ENCODE peak calls at places on chromosomes 12 and 14, in six cellular contexts. E is A549, Q is IMR-90, D is GM12878, T is K562, A is HepG2. J is an unnamed sample.

GRCh38 chr12:21416611-21417121 is 20.8 kb upstream of the PYROXD1 start:
- DNase-seq in A (peak), T (no peak), Q (peak), E (no peak), D (no peak), J (no peak)

GRCh38 chr12:113072136-113072535 is 15.6 kb downstream of the DTX1 start:
- DNase-seq in D (no peak), A (peak), E (no peak), T (no peak), Q (no peak), J (no peak)

GRCh38 chr12:125633686-125634085 is 568.5 kb downstream of the AACS start:
- DNase-seq in D (no peak), A (no peak), E (no peak), Q (no peak), T (no peak), J (no peak)

GRCh38 chr14:93219103-93219726 is 12.2 kb downstream of the UBR7 start:
- DNase-seq in Q (peak), A (peak), D (no peak), T (no peak), E (peak), J (peak)

GRCh38 chr12:104219361-104219892 is 3.8 kb downstream of the TXNRD1 start:
- DNase-seq in A (peak), T (no peak), E (peak), D (no peak), Q (peak), J (no peak)

GRCh38 chr12:52050116-52050770 is 999 bp upstream of the NR4A1 start:
- DNase-seq in T (no peak), E (no peak), D (no peak), A (no peak), Q (peak), J (no peak)

GRCh38 chr12:16612647-16613046 is 6.7 kb upstream of the LMO3 start:
- DNase-seq in T (no peak), A (no peak), E (no peak), Q (peak), D (no peak), J (no peak)

GRCh38 chr12:109432842-109433304 is 44.2 kb downstream of the KCTD10 start:
- DNase-seq in T (peak), Q (peak), D (no peak), A (peak), E (peak), J (peak)

GRCh38 chr12:124390442-124391116 is 95.7 kb downstream of the RFLNA start:
- DNase-seq in D (peak), E (peak), A (no peak), Q (peak), T (no peak), J (no peak)

GRCh38 chr12:89349814-89350213 is 2.5 kb downstream of the DUSP6 start:
- DNase-seq in T (no peak), Q (peak), E (no peak), A (no peak), D (no peak), J (no peak)

GRCh38 chr14:89473979-89474378 is 56.9 kb upstream of the FOXN3 start:
- DNase-seq in A (no peak), T (no peak), E (no peak), D (no peak), Q (peak), J (no peak)

GRCh38 chr14:106508216-106508615 is 981.8 kb downstream of the TMEM121 start:
- DNase-seq in D (no peak), A (no peak), T (no peak), Q (no peak), E (no peak), J (no peak)

GRCh38 chr12:49819786-49820185 is 8.4 kb downstream of the NCKAP5L start:
- DNase-seq in Q (no peak), E (no peak), D (no peak), A (no peak), T (no peak), J (no peak)

GRCh38 chr14:96143906-96144305 is 60.7 kb upstream of the BDKRB2 start:
- DNase-seq in D (no peak), E (no peak), Q (no peak), A (no peak), T (no peak), J (no peak)

GRCh38 chr14:99790978-99791376 is 2.2 kb upstream of the EML1 start:
- DNase-seq in E (no peak), T (no peak), Q (no peak), D (no peak), A (no peak), J (no peak)

GRCh38 chr12:47207005-47207717 is 127.4 kb upstream of the AMIGO2 start:
- DNase-seq in Q (no peak), D (peak), A (no peak), T (no peak), E (no peak), J (no peak)

GRCh38 chr12:1666685-1667162 is 24.1 kb upstream of the ADIPOR2 start:
- DNase-seq in T (no peak), E (no peak), Q (no peak), A (peak), D (no peak), J (no peak)

GRCh38 chr12:795305-795704 is 42.9 kb downstream of the WNK1 start:
- DNase-seq in T (no peak), A (no peak), E (no peak), D (no peak), Q (no peak), J (no peak)

GRCh38 chr12:22410497-22410896 is 76.0 kb upstream of the ST8SIA1 start:
- DNase-seq in D (no peak), E (no peak), A (no peak), Q (no peak), T (no peak), J (no peak)

GRCh38 chr12:21939435-21939834 is 1.8 kb downstream of the ABCC9 start:
- DNase-seq in E (no peak), A (no peak), D (no peak), T (no peak), Q (no peak), J (peak)

DNA sequence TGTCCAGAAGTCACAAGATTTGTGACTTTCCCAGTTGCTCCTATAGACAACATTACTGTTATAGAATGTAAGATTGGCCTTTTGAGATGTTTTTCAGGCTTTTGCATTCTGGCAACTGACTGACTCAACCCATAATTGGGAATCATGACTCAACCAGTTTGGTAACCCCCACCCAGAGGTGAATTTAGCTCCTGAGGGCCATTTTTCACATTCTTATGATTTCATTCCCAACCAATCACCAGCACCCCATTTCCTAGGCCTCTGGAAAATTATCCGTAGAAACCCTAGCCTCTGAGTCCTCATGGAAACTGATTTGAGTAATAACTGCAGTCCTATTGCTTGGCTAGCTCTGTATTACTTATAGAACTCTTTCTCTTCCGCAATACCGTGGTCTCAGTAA is 626.0 kb upstream of the SEL1L start:
- DNase-seq in Q (no peak), D (no peak), T (no peak), E (no peak), A (no peak), J (no peak)
- TF ChIP-seq BHLHE40 in Q (no peak), D (no peak), T (no peak), E (no peak), A (no peak), J (no peak)

GRCh38 chr14:101082436-101083384 is 179.2 kb upstream of the RTL1 start:
- DNase-seq in D (no peak), A (no peak), Q (no peak), E (no peak), T (no peak), J (no peak)

GRCh38 chr14:101083564-101084435 is 180.3 kb upstream of the RTL1 start:
- DNase-seq in T (no peak), E (no peak), A (peak), D (no peak), Q (no peak), J (peak)

GRCh38 chr14:101086926-101087325 is 183.4 kb upstream of the RTL1 start:
- DNase-seq in Q (no peak), A (no peak), D (no peak), T (no peak), E (no peak), J (no peak)

GRCh38 chr14:101082036-101082435 is 178.5 kb upstream of the RTL1 start:
- DNase-seq in Q (no peak), E (no peak), D (no peak), T (no peak), A (no peak), J (no peak)

DNA sequence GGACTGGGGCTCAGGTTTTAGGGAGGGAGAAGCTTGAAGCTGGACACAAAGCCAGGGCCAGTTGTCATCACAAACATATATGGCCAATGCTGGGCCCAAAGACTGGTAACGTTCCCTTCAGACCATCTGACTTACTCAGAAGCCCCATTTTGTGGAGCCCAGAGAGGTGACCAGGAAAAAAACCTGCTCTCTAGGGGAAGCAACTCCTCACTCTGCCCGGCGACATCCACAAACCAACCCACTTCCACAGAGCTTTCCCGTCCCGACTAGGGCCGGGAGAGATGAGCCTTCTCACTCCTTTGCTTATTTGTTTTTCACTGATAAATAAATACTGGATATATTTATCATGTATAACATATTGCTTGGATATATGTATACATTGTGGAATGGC is 180.9 kb upstream of the RTL1 start:
- DNase-seq in Q (no peak), E (no peak), A (no peak), T (no peak), D (no peak), J (no peak)
- TF ChIP-seq BHLHE40 in Q (no peak), E (no peak), A (no peak), T (no peak), D (no peak), J (no peak)

GRCh38 chr14:66359500-66359899 is 126.7 kb upstream of the CCDC196 start:
- DNase-seq in A (peak), Q (peak), E (peak), D (peak), T (peak), J (peak)

GRCh38 chr14:66365388-66365787 is 120.8 kb upstream of the CCDC196 start:
- DNase-seq in T (no peak), D (peak), Q (no peak), E (no peak), A (no peak), J (no peak)

GRCh38 chr14:66360526-66360925 is 125.6 kb upstream of the CCDC196 start:
- DNase-seq in Q (no peak), T (no peak), A (no peak), E (no peak), D (no peak), J (peak)

DNA sequence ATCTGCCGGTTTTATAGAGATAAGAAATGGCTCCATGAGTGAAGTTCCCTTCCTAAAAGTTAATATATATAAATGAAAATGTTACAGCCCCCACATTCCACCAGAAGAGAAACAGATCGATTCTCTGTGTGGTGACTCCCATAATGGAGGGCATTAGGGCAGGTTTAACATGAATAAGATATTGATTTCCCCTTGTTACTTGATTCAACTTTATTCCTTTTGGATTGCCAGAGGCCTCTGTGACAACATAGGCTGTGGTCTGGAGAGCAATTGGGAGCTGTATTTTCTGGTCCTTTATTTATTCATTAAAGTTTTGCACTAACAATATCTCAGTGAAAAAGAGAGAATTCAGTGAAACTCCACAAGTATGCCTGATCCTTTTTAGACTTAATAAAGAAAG is 125.2 kb upstream of the CCDC196 start:
- DNase-seq in E (no peak), Q (no peak), D (no peak), A (no peak), T (no peak), J (no peak)
- TF ChIP-seq BHLHE40 in E (no peak), Q (no peak), D (no peak), A (no peak), T (no peak), J (no peak)

GRCh38 chr12:6444031-6444430 is 724 bp upstream of the CD27 start:
- DNase-seq in T (no peak), D (no peak), A (no peak), E (no peak), Q (no peak), J (no peak)
- TF ChIP-seq BHLHE40 in T (no peak), D (no peak), A (no peak), E (no peak), Q (no peak), J (no peak)

DNA sequence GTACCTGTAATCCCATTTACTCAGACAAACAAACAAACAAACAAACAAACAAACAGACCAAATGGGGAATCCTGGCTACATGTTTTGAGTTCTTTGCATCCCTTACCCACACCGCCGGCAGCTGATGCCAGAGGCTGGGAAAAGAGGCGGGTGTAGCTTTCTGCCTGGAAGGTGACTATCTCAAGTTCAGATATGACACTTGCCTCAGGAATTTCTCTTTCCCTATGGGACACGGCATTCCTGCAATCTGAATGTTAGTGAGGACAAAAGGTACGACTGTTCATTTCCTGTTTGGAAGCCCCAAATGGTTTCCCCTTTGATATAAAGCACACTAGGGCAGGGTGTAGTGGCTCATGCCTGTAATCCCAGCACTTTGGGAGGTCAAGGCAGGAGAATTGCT is 2.9 kb downstream of the MYL2 start:
- DNase-seq in A (peak), D (no peak), T (no peak), Q (peak), E (peak), J (no peak)
- TF ChIP-seq BHLHE40 in A (no peak), D (no peak), T (no peak), Q (no peak), E (no peak), J (no peak)

J was measured in HEK293T.